ENCODE peak calls at places on chromosomes 6 and 20, in nine cellular contexts. B, L, Y, D, O, S, K, X and P are unnamed samples.

GRCh38 chr6:41503841-41504525 is 42.2 kb upstream of the FOXP4 start:
- DNase-seq in B (no peak), L (peak), Y (no peak), D (peak), O (no peak), S (peak), K (no peak), X (peak), P (no peak)

GRCh38 chr6:111653961-111654360 is 48.3 kb upstream of the TRAF3IP2 start:
- DNase-seq in B (no peak), L (peak), Y (no peak), D (no peak), O (no peak), S (no peak), K (no peak), X (no peak), P (no peak)

GRCh38 chr6:131062245-131063027 is 609 bp downstream of the EPB41L2 start:
- DNase-seq in B (peak), L (no peak), Y (no peak), D (no peak), O (peak), S (peak), K (peak), X (no peak), P (no peak)

GRCh38 chr20:57838670-57839142 is 128.9 kb upstream of the PMEPA1 start:
- DNase-seq in B (no peak), L (no peak), Y (no peak), D (no peak), O (no peak), S (no peak), K (no peak), X (no peak), P (no peak)

GRCh38 chr6:158808442-158808833 is 10.7 kb downstream of the EZR start:
- DNase-seq in B (no peak), L (no peak), Y (no peak), D (no peak), O (no peak), S (no peak), K (no peak), X (no peak), P (no peak)

GRCh38 chr6:84669945-84670344 is 94.5 kb downstream of the TBX18 start:
- DNase-seq in B (no peak), L (no peak), Y (no peak), D (no peak), O (no peak), S (no peak), K (no peak), X (no peak), P (no peak)

GRCh38 chr6:140208286-140208685 is 833.8 kb upstream of the CITED2 start:
- DNase-seq in B (no peak), L (no peak), Y (no peak), D (no peak), O (no peak), S (no peak), K (no peak), X (no peak), P (no peak)

GRCh38 chr6:159110013-159110412 is 59.2 kb upstream of the FNDC1 start:
- DNase-seq in B (no peak), L (peak), Y (no peak), D (no peak), O (no peak), S (no peak), K (peak), X (peak), P (peak)

GRCh38 chr6:150448221-150448620 is 79.4 kb downstream of the IYD start:
- DNase-seq in B (no peak), L (peak), Y (no peak), D (no peak), O (no peak), S (no peak), K (no peak), X (no peak), P (no peak)